ENCODE peak calls at places on chromosome 17, in four cellular contexts. One of them, this sample, is unnamed.

GRCh38 chr17:67293251-67294203 is 48.5 kb upstream of the HELZ start:
- DNase-seq in stomach: peak
- DNase-seq in neural crest cell: peak
- DNase-seq in activated CD8-positive, alpha-beta T cell treated with anti-CD3 and anti-CD28 coated beads for 36 hours: peak
- DNase-seq in this sample: no peak

GRCh38 chr17:49290690-49291326 is 60.2 kb upstream of the PHOSPHO1 start:
- DNase-seq in stomach: no peak
- DNase-seq in neural crest cell: peak
- DNase-seq in activated CD8-positive, alpha-beta T cell treated with anti-CD3 and anti-CD28 coated beads for 36 hours: peak
- DNase-seq in this sample: no peak

GRCh38 chr17:47837401-47838039 is 3.6 kb downstream of the SCRN2 start:
- DNase-seq in stomach: no peak
- DNase-seq in neural crest cell: no peak
- DNase-seq in activated CD8-positive, alpha-beta T cell treated with anti-CD3 and anti-CD28 coated beads for 36 hours: no peak
- DNase-seq in this sample: no peak

GRCh38 chr17:8015957-8016631 is 13.7 kb downstream of the GUCY2D start:
- DNase-seq in stomach: peak
- DNase-seq in neural crest cell: no peak
- DNase-seq in activated CD8-positive, alpha-beta T cell treated with anti-CD3 and anti-CD28 coated beads for 36 hours: peak
- DNase-seq in this sample: no peak

GRCh38 chr17:4998027-4998665 is 396 bp downstream of the KIF1C start:
- DNase-seq in stomach: peak
- DNase-seq in neural crest cell: peak
- DNase-seq in activated CD8-positive, alpha-beta T cell treated with anti-CD3 and anti-CD28 coated beads for 36 hours: peak
- DNase-seq in this sample: no peak

GRCh38 chr17:4161179-4161559 is 18.2 kb downstream of the CYB5D2 start:
- DNase-seq in stomach: peak
- DNase-seq in neural crest cell: no peak
- DNase-seq in activated CD8-positive, alpha-beta T cell treated with anti-CD3 and anti-CD28 coated beads for 36 hours: no peak
- DNase-seq in this sample: peak

GRCh38 chr17:32157225-32157624 is 14.9 kb downstream of the RHOT1 start:
- DNase-seq in stomach: no peak
- DNase-seq in neural crest cell: no peak
- DNase-seq in activated CD8-positive, alpha-beta T cell treated with anti-CD3 and anti-CD28 coated beads for 36 hours: no peak
- DNase-seq in this sample: no peak

GRCh38 chr17:66302761-66303626 is 581 bp downstream of the PRKCA start:
- DNase-seq in stomach: peak
- DNase-seq in neural crest cell: peak
- DNase-seq in activated CD8-positive, alpha-beta T cell treated with anti-CD3 and anti-CD28 coated beads for 36 hours: peak
- DNase-seq in this sample: no peak

DNA sequence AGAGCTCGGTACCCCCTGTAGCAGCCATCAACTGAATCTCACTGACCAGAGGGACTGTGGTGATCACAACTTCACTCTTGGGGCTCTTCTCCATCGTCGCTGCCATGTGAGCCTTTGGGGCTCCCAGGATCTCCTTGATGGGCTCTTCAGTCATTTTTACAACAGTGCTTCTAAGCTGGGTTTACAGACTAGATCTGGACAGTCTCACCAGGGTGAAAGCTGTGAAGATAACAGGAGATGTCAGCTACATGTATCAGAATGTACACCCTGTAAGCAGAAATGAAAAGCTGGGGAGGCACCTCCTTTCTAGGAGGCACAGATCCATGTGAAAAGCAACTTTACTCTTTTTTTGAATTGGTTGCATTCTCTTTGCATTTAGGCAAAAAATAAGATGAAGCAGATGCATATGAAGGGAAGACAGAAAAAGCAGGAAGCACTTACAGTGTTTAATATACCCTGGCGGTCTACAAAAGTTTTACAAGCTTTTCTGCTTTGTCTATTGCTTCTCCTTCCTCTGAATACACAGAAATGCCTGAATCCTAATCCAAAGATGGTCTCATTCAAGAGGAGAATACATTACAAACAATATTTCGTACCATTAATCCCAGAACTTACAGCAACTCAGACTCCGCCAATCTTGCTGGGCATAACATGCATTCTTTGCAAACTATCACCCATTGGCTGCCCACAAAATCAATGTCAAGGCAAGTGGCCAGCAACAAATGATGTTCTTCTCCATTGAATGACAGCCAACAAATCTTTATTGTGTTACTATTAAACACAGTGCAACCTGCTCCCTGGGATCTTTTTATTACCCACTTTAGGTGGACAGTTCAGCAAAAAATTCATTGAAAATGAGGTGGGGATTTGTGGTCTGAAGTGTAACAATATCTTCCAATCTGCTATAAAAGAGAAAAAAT is 1.5 kb downstream of the TMEM100 start:
- DNase-seq in stomach: no peak
- DNase-seq in neural crest cell: no peak
- DNase-seq in activated CD8-positive, alpha-beta T cell treated with anti-CD3 and anti-CD28 coated beads for 36 hours: no peak
- DNase-seq in this sample: no peak
- TF ChIP-seq CTCF in stomach: no peak
- TF ChIP-seq CTCF in neural crest cell: no peak
- TF ChIP-seq CTCF in activated CD8-positive, alpha-beta T cell treated with anti-CD3 and anti-CD28 coated beads for 36 hours: no peak
- TF ChIP-seq CTCF in this sample: no peak

GRCh38 chr17:40034426-40035161 is 19.4 kb downstream of the CSF3 start:
- DNase-seq in stomach: no peak
- DNase-seq in neural crest cell: no peak
- DNase-seq in activated CD8-positive, alpha-beta T cell treated with anti-CD3 and anti-CD28 coated beads for 36 hours: no peak
- DNase-seq in this sample: no peak

GRCh38 chr17:40035162-40035559 is 19.0 kb downstream of the MED24 start:
- DNase-seq in stomach: no peak
- DNase-seq in neural crest cell: peak
- DNase-seq in activated CD8-positive, alpha-beta T cell treated with anti-CD3 and anti-CD28 coated beads for 36 hours: no peak
- DNase-seq in this sample: no peak

GRCh38 chr17:40033339-40033738 is 18.1 kb downstream of the CSF3 start:
- DNase-seq in stomach: no peak
- DNase-seq in neural crest cell: no peak
- DNase-seq in activated CD8-positive, alpha-beta T cell treated with anti-CD3 and anti-CD28 coated beads for 36 hours: no peak
- DNase-seq in this sample: no peak

DNA sequence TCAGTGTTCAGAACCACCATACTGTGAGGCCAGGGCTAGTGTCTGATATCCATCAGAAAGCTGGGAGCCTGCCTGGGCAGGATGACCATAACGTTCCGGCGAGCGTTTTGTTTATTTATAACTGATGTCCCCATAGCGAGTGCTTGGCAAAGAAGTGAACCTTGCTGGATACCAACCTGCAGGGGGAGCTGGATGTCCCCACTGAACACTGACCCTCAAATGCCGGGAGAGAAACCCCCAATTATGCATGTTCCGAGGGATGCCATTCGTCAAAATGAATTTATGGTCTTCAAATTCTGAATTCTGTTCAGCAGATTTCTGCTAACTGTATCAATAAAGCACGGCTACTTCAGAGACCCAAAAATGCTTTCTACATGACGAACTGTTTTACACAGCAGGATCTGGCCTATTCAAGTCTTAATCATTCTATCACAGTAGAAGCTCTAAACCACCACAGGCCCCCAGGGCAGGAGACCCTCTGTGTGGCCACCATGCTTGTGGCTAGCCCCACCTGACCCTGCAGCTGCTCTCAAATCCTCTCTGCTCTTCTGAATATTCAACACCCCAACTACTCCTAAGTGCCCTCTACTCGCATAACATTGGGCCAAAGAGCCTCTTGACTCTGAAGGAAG is 15.2 kb downstream of the MED24 start:
- DNase-seq in stomach: peak
- DNase-seq in neural crest cell: peak
- DNase-seq in activated CD8-positive, alpha-beta T cell treated with anti-CD3 and anti-CD28 coated beads for 36 hours: no peak
- DNase-seq in this sample: no peak
- TF ChIP-seq CTCF in stomach: no peak
- TF ChIP-seq CTCF in neural crest cell: peak
- TF ChIP-seq CTCF in activated CD8-positive, alpha-beta T cell treated with anti-CD3 and anti-CD28 coated beads for 36 hours: peak
- TF ChIP-seq CTCF in this sample: peak

DNA sequence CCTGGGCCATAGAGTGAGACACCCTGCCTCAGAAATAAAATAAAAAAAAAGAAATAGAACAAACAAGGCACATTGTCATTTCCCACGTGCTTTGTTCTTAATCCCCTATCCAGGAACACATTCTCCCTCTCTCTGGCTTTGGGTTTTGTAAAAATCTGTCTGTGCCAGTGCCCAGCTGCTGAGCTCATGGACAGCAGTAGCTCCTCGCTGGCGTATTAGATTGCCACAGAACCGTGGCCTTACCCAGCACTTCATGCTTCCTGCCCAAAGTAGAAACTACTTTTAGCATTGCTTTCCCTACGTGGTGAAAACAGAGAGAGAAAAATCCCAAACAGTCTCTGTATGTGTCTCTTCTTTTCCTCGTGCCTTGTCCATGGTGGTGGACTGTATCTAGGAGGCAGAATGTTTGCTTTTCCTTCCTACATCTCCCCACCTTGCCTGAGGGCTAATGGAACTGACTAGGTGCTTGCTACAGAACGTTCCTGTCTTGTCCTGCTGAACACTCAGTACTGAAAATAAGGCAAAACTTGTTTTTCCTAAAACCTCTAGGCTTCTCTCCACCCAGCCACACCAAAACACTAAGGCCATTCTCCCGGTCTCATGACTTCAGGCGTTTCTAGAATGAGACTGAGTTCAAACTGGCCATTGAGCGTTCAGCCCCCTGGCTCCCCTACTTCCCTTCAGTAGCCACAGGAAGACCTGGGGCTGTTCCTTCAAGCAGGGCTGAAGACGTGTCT is 26.1 kb downstream of the MNT start:
- DNase-seq in stomach: no peak
- DNase-seq in neural crest cell: no peak
- DNase-seq in activated CD8-positive, alpha-beta T cell treated with anti-CD3 and anti-CD28 coated beads for 36 hours: no peak
- DNase-seq in this sample: no peak
- TF ChIP-seq CTCF in stomach: no peak
- TF ChIP-seq CTCF in neural crest cell: no peak
- TF ChIP-seq CTCF in activated CD8-positive, alpha-beta T cell treated with anti-CD3 and anti-CD28 coated beads for 36 hours: no peak
- TF ChIP-seq CTCF in this sample: no peak

DNA sequence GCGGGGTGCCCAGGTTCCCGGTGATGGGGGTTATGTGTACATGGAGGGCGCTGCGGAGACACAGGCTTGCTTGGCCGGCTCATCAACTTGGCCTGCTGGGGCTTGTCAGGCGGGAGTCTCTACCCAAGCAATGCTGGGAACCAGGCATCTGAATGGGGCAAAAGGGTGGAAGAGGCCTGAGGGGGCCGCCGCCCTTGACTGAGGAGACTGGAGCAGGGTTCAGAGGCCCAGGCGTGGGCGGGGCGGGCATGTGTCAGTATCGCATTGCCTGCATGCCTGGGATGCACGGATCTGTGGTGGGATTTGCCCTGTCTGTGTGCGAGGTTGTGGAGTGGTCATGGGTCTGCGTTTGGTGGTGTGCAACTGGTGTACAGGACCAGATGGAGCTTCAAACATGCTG is 21.1 kb downstream of the ARHGAP23 start:
- DNase-seq in stomach: no peak
- DNase-seq in neural crest cell: no peak
- DNase-seq in activated CD8-positive, alpha-beta T cell treated with anti-CD3 and anti-CD28 coated beads for 36 hours: no peak
- DNase-seq in this sample: no peak
- TF ChIP-seq CTCF in stomach: no peak
- TF ChIP-seq CTCF in neural crest cell: no peak
- TF ChIP-seq CTCF in activated CD8-positive, alpha-beta T cell treated with anti-CD3 and anti-CD28 coated beads for 36 hours: no peak
- TF ChIP-seq CTCF in this sample: no peak

GRCh38 chr17:60640503-60640902 is 37.1 kb upstream of the BCAS3 start:
- DNase-seq in stomach: no peak
- DNase-seq in neural crest cell: no peak
- DNase-seq in activated CD8-positive, alpha-beta T cell treated with anti-CD3 and anti-CD28 coated beads for 36 hours: no peak
- DNase-seq in this sample: no peak
- TF ChIP-seq CTCF in stomach: no peak
- TF ChIP-seq CTCF in neural crest cell: peak
- TF ChIP-seq CTCF in activated CD8-positive, alpha-beta T cell treated with anti-CD3 and anti-CD28 coated beads for 36 hours: no peak
- TF ChIP-seq CTCF in this sample: peak

GRCh38 chr17:59440757-59441458 is 109.5 kb downstream of the YPEL2 start:
- DNase-seq in stomach: peak
- DNase-seq in neural crest cell: peak
- DNase-seq in activated CD8-positive, alpha-beta T cell treated with anti-CD3 and anti-CD28 coated beads for 36 hours: peak
- DNase-seq in this sample: no peak
- TF ChIP-seq CTCF in stomach: no peak
- TF ChIP-seq CTCF in neural crest cell: peak
- TF ChIP-seq CTCF in activated CD8-positive, alpha-beta T cell treated with anti-CD3 and anti-CD28 coated beads for 36 hours: peak
- TF ChIP-seq CTCF in this sample: peak

DNA sequence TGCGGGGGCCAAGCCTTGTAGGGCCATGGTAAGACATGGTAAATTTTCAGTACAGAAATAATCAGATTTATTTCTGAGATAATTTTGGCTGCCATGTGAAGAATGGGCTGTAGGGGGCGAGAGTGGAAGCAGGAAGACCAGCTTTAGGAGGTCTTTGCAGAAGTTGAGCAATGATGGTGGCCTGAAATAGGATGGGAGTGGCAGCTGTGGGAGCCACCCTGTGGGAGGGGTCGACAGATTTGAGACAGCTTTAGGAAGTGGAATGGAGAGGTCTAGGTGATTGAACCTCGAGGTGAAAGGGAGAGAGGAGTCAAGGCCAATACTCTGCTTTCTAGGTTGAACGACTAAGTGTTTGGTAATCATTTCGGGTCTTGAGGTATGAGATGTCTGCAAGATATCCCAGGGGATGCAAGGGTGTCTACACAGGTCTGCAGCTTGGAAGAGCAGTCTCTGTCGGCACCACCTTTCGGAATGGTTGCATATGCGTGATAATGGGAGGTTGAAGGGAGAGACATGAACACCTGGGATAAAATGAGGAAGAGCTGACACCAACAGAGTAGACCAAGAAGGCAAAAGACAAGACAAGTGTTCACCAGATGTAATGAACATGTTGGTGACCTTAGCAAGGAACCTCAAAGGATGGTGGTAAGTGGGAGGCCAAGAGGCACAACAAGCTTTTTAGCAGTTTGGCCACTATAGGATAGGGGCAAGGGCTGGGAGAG is 4.2 kb upstream of the ATXN7L3 start:
- DNase-seq in stomach: no peak
- DNase-seq in neural crest cell: peak
- DNase-seq in activated CD8-positive, alpha-beta T cell treated with anti-CD3 and anti-CD28 coated beads for 36 hours: peak
- DNase-seq in this sample: no peak
- TF ChIP-seq CTCF in stomach: no peak
- TF ChIP-seq CTCF in neural crest cell: peak
- TF ChIP-seq CTCF in activated CD8-positive, alpha-beta T cell treated with anti-CD3 and anti-CD28 coated beads for 36 hours: peak
- TF ChIP-seq CTCF in this sample: peak

GRCh38 chr17:33234233-33234632 is 58.9 kb downstream of the ASIC2 start:
- DNase-seq in stomach: no peak
- DNase-seq in neural crest cell: no peak
- DNase-seq in activated CD8-positive, alpha-beta T cell treated with anti-CD3 and anti-CD28 coated beads for 36 hours: no peak
- DNase-seq in this sample: no peak
- TF ChIP-seq CTCF in stomach: no peak
- TF ChIP-seq CTCF in neural crest cell: no peak
- TF ChIP-seq CTCF in activated CD8-positive, alpha-beta T cell treated with anti-CD3 and anti-CD28 coated beads for 36 hours: no peak
- TF ChIP-seq CTCF in this sample: no peak

DNA sequence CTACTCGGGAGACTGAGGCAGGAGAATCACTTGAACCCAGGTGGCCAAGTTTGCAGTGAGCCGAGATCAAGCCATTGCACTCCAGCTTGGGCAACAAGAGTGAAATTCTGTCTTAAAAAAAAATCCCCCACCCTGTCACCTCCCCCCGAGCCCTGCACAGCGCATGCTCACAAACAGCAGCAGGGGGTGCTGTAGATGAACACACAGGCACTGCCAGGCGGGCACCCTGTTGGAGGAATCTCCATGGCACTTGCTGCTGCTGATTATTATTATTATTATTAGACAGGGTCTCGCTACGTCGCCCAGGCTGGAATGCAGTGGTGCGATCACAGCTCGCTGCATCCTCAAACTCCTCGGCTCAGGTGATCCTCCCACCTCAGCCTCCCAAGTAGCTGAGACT is 24.6 kb downstream of the FZD2 start:
- DNase-seq in stomach: no peak
- DNase-seq in neural crest cell: no peak
- DNase-seq in activated CD8-positive, alpha-beta T cell treated with anti-CD3 and anti-CD28 coated beads for 36 hours: peak
- DNase-seq in this sample: no peak
- TF ChIP-seq CTCF in stomach: no peak
- TF ChIP-seq CTCF in neural crest cell: peak
- TF ChIP-seq CTCF in activated CD8-positive, alpha-beta T cell treated with anti-CD3 and anti-CD28 coated beads for 36 hours: no peak
- TF ChIP-seq CTCF in this sample: peak

GRCh38 chr17:17661834-17662233 is 19.4 kb upstream of the RAI1 start:
- DNase-seq in stomach: no peak
- DNase-seq in neural crest cell: no peak
- DNase-seq in activated CD8-positive, alpha-beta T cell treated with anti-CD3 and anti-CD28 coated beads for 36 hours: no peak
- DNase-seq in this sample: no peak
- TF ChIP-seq CTCF in stomach: no peak
- TF ChIP-seq CTCF in neural crest cell: peak
- TF ChIP-seq CTCF in activated CD8-positive, alpha-beta T cell treated with anti-CD3 and anti-CD28 coated beads for 36 hours: no peak
- TF ChIP-seq CTCF in this sample: peak

This sample was measured in kidney epithelial cell.